ENCODE peak calls at places on chromosomes 16 and 17, in four cellular contexts. K is SK-N-SH, F is H1, A is GM12878. H is an unnamed sample.

GRCh38 chr16:83336630-83337029 is 471.1 kb upstream of the HSBP1 start:
- DNase-seq in K (no peak), F (no peak), A (no peak), H (no peak)

GRCh38 chr17:22514767-22515320 is 822.5 kb downstream of the KCNJ18 start:
- DNase-seq in A (no peak), K (no peak), F (no peak), H (no peak)

GRCh38 chr16:11370084-11370931 is 25.0 kb downstream of the RMI2 start:
- DNase-seq in K (no peak), A (peak; percentile 57), F (no peak), H (no peak)

GRCh38 chr16:55735120-55735781 is 79.5 kb downstream of the SLC6A2 start:
- DNase-seq in K (no peak), F (no peak), A (no peak), H (peak; percentile 25)

GRCh38 chr17:6172642-6173330 is 102.6 kb downstream of the WSCD1 start:
- DNase-seq in A (no peak), F (no peak), K (no peak), H (no peak)

GRCh38 chr17:75614006-75614405 is 19.2 kb upstream of the SMIM5 start:
- DNase-seq in K (peak; percentile 78), F (no peak), A (no peak), H (no peak)

GRCh38 chr17:59506907-59507726 is 58.3 kb upstream of the DHX40 start:
- DNase-seq in K (no peak), F (no peak), A (no peak), H (no peak)

GRCh38 chr16:67979955-67980678 is at the start of gene DPEP3:
- DNase-seq in K (peak; percentile 52), F (no peak), A (no peak), H (no peak)

GRCh38 chr17:31508310-31509094 is 117.0 kb downstream of the RAB11FIP4 start:
- DNase-seq in K (no peak), F (no peak), A (peak; percentile 69), H (peak; percentile 41)

GRCh38 chr16:82915139-82915824 is 288.5 kb downstream of the CDH13 start:
- DNase-seq in A (no peak), K (no peak), F (no peak), H (no peak)

GRCh38 chr17:45043268-45043681 is 8.2 kb downstream of the DCAKD start:
- DNase-seq in A (no peak), F (no peak), K (peak; percentile 33), H (no peak)

DNA sequence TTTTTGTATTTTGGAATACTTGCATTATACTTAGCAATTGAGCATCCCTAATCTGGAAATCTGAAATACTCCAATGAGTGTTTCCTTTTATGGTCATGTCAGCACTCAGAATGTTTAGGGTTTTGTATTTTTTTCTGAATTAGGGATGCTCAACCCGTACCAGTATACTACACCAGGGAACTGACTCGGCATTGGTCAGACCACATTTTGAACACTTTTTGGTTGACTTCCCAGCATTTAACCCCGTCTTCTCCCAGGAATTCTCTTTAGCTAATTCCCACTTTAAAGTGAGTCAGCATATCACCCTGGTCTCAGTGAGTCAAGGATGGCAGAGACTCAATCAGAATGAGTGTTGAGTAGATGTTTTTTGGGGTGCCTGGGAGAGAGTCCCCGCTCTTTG is 177.9 kb downstream of the SPECC1 start:
- DNase-seq in F (no peak), K (no peak), A (no peak), H (no peak)
- TF ChIP-seq USF2 in F (no peak), K (no peak), A (no peak), H (no peak)

DNA sequence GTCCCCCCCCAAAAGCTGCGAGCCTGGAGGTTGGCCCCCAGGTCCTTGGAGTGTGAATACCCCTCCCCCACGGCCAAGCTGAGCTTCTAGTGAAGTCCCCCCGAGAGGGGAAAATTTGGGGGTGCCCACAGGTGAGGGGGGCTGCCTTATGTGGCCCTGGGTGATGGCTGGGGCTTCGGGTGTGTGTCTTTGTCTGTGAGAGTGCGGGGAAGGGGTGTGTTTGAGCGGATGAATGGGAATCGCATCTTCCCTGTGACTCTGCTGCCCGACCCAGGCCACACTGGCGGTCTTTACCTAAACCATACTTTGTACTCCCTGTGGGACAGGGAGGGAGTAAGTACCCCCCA is 1.2 kb downstream of the SBK1 start:
- DNase-seq in F (no peak), K (no peak), A (no peak), H (no peak)
- H3K4me2 ChIP-seq in F (peak overlapping the region; percentile 82), K (peak overlapping the region; percentile 88), A (no peak overlapping the region), H (peak overlapping the region; percentile 100)

GRCh38 chr16:80994451-80994850 is 12.2 kb downstream of the CMC2 start:
- DNase-seq in F (no peak), A (no peak), K (no peak), H (no peak)
- TF ChIP-seq CHD2 in F (no peak), A (no peak), K (no peak), H (no peak)

GRCh38 chr16:57391708-57392107 is 12.9 kb upstream of the CCL17 start:
- DNase-seq in F (no peak), A (no peak), K (no peak), H (no peak)

GRCh38 chr16:57391308-57391699 is 13.3 kb upstream of the CCL17 start:
- DNase-seq in F (no peak), A (no peak), K (no peak), H (no peak)

GRCh38 chr16:57392694-57393093 is 11.9 kb upstream of the CCL17 start:
- DNase-seq in A (no peak), F (no peak), K (no peak), H (no peak)

GRCh38 chr16:57395026-57395425 is 9.5 kb upstream of the CCL17 start:
- DNase-seq in A (no peak), F (no peak), K (no peak), H (no peak)

DNA sequence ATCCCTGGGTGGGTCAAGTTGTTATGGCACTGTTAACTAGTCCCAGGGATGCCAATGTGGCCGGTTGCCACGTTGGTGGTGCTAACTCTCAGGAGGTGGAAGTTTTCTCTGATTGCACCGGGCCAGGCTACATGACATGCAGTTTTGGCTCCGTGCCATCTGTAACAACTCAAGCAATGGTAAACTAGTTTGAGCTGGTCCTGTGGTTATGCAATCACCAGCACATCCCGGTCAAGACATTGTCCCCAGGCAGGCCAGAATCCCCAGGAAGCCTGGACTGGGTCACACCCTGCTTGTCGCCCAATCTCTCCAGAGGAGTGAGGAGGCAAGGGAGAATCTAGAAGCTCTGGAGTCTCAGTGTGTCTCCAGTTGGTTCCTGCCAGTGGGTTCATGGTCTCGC is 10.1 kb upstream of the CCL17 start:
- DNase-seq in A (no peak), K (no peak), F (no peak), H (no peak)
- TF ChIP-seq USF2 in A (no peak), K (no peak), F (no peak), H (no peak)

GRCh38 chr17:57873261-57874057 is 23.6 kb upstream of the MRPS23 start:
- DNase-seq in F (no peak), K (no peak), A (no peak), H (no peak)
- H3K4me2 ChIP-seq in F (no peak overlapping the region), K (peak overlapping the region; percentile 87), A (no peak overlapping the region), H (no peak overlapping the region)

GRCh38 chr17:13114601-13115024 is 96.8 kb upstream of the ELAC2 start:
- DNase-seq in A (no peak), F (peak; percentile 43), K (peak; percentile 69), H (peak; percentile 47)
- TF ChIP-seq CHD2 in A (no peak), F (no peak), K (no peak), H (no peak)

DNA sequence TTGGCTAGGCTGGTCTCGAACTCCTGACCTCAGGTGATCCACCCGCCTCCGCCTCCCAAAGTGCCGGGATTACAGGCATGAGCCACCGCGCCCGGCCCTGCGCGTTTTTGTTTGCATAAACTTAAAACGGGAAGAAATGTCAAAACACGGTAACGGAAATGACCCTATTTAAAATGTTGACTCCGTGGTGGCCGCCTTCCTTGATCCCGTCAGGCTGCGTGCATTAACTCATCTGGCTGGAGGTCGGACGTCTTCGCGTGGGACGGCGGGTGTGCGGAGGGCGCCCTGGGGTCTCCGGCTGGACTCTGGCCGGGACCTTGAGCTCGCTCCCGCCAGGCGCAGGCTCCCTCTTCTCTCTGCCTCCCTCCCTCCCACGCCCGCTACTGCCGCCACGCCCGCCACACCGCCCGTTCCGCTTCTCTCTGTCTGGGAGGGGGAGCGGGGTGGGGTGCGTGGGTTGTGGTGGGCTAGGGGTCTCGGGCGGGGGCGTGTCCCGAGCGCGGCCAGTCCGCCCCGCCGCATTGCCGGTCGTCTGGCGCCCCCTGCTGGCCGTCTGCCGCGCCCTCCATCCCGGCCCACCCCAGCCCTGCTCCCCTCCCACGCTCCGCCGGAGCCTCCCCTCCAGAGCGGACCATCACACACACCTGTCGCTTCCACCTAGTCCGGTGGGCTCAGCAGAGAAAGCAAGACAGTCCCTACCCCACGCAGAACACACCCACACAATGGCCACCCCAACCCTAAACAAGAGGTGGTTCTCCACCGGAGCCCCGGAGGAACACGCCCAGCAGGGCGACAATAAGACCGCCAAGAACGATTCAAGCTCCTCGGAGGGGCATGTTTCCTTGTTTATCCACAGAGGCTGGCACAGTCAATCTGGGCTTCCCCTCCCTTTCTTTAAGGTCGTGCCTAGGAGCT is 1.2 kb upstream of the CCDC42 start:
- DNase-seq in A (peak; percentile 4), F (no peak), K (peak; percentile 97), H (peak; percentile 68)
- TF ChIP-seq USF2 in A (no peak), F (no peak), K (no peak), H (no peak)

DNA sequence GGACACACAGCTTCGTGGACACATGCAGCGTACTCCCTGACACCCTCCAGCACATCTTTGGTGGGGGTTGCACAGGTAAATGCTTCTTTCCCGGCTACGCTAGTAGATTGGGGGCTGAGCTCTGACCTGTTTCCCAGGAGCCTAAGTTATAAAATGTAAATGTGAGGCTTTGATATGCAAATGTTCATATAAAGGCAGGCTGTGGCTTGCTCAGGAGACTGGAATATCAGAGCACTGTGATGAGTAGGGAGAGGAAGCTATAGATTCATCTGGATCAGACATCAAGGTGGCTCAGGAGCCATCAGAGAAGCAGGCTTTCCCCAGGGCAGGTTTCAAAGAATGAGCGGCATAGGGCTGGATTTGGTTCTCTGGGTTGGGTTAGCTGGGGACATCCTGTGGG is 3.4 kb upstream of the ETV4 start:
- DNase-seq in A (no peak), K (no peak), F (no peak), H (no peak)
- H3K4me2 ChIP-seq in A (no peak overlapping the region), K (no peak overlapping the region), F (no peak overlapping the region), H (no peak overlapping the region)

GRCh38 chr16:4625617-4626159 is 1.1 kb downstream of the MGRN1 start:
- DNase-seq in A (no peak), K (no peak), F (no peak), H (no peak)

GRCh38 chr16:4626396-4626795 is 1.8 kb downstream of the MGRN1 start:
- DNase-seq in A (no peak), K (no peak), F (no peak), H (no peak)

GRCh38 chr16:4624827-4625616 is 396 bp downstream of the MGRN1 start:
- DNase-seq in F (no peak), K (no peak), A (peak; percentile 48), H (no peak)

GRCh38 chr16:4624015-4624826 is at the start of gene MGRN1:
- DNase-seq in F (peak; percentile 82), K (peak; percentile 98), A (peak; percentile 96), H (peak; percentile 96)

GRCh38 chr16:4623593-4623992 is 1.0 kb upstream of the MGRN1 start:
- DNase-seq in K (no peak), F (no peak), A (no peak), H (no peak)
- TF ChIP-seq CHD2 in K (no peak), F (no peak), A (no peak), H (no peak)